ENCODE peak calls at places on chromosomes 4 and X, in four cellular contexts. One of them, this sample, is unnamed.

GRCh38 chr4:140931904-140932303 is 175.7 kb upstream of the TBC1D9 start:
- DNase-seq in HepG2: no peak
- DNase-seq in K562: no peak
- DNase-seq in GM12878: no peak
- DNase-seq in this sample: no peak

GRCh38 chr4:39502034-39502658 is 25.1 kb downstream of the UGDH start:
- DNase-seq in HepG2: no peak
- DNase-seq in K562: no peak
- DNase-seq in GM12878: no peak
- DNase-seq in this sample: no peak

GRCh38 chr4:185237185-185237584 is 27.8 kb downstream of the SNX25 start:
- DNase-seq in HepG2: no peak
- DNase-seq in K562: no peak
- DNase-seq in GM12878: no peak
- DNase-seq in this sample: no peak

GRCh38 chrX:109855501-109855900 is 122.4 kb upstream of the ACSL4 start:
- DNase-seq in HepG2: peak; percentile 63
- DNase-seq in K562: no peak
- DNase-seq in GM12878: no peak
- DNase-seq in this sample: no peak

GRCh38 chr4:37760840-37761239 is 65.6 kb upstream of the PGM2 start:
- DNase-seq in HepG2: no peak
- DNase-seq in K562: no peak
- DNase-seq in GM12878: no peak
- DNase-seq in this sample: no peak

GRCh38 chrX:133670394-133670793 is 255.1 kb upstream of the GPC4 start:
- DNase-seq in HepG2: no peak
- DNase-seq in K562: peak; percentile 40
- DNase-seq in GM12878: peak; percentile 1
- DNase-seq in this sample: no peak

GRCh38 chr4:38565271-38566199 is 98.5 kb upstream of the KLF3 start:
- DNase-seq in HepG2: no peak
- DNase-seq in K562: no peak
- DNase-seq in GM12878: no peak
- DNase-seq in this sample: no peak

GRCh38 chrX:17922303-17922702 is 61.2 kb upstream of the RAI2 start:
- DNase-seq in HepG2: no peak
- DNase-seq in K562: peak; percentile 6
- DNase-seq in GM12878: no peak
- DNase-seq in this sample: no peak

GRCh38 chr4:67087897-67088296 is 457.4 kb downstream of the CENPC start:
- DNase-seq in HepG2: peak; percentile 27
- DNase-seq in K562: peak; percentile 34
- DNase-seq in GM12878: no peak
- DNase-seq in this sample: peak; percentile 10

GRCh38 chr4:41081847-41082246 is 132.5 kb downstream of the APBB2 start:
- DNase-seq in HepG2: no peak
- DNase-seq in K562: no peak
- DNase-seq in GM12878: no peak
- DNase-seq in this sample: no peak

GRCh38 chr4:75916091-75916661 is 13.9 kb upstream of the PPEF2 start:
- DNase-seq in HepG2: peak; percentile 25
- DNase-seq in K562: peak; percentile 49
- DNase-seq in GM12878: no peak
- DNase-seq in this sample: no peak

GRCh38 chrX:129318375-129318774 is 204.9 kb downstream of the SMARCA1 start:
- DNase-seq in HepG2: peak; percentile 21
- DNase-seq in K562: no peak
- DNase-seq in GM12878: no peak
- DNase-seq in this sample: no peak

GRCh38 chr4:96736352-96736889 is 896.5 kb downstream of the PDHA2 start:
- DNase-seq in HepG2: no peak
- DNase-seq in K562: no peak
- DNase-seq in GM12878: no peak
- DNase-seq in this sample: no peak

GRCh38 chrX:134174859-134175258 is 62.1 kb upstream of the CCDC160 start:
- DNase-seq in HepG2: no peak
- DNase-seq in K562: no peak
- DNase-seq in GM12878: no peak
- DNase-seq in this sample: peak; percentile 54

GRCh38 chrX:1262369-1262768 is 6.2 kb upstream of the CSF2RA start:
- DNase-seq in HepG2: no peak
- DNase-seq in K562: no peak
- DNase-seq in GM12878: no peak
- DNase-seq in this sample: no peak

GRCh38 chr4:80071643-80072606 is 1.1 kb downstream of the ANTXR2 start:
- DNase-seq in HepG2: peak; percentile 6
- DNase-seq in K562: peak; percentile 36
- DNase-seq in GM12878: peak; percentile 30
- DNase-seq in this sample: peak; percentile 81

DNA sequence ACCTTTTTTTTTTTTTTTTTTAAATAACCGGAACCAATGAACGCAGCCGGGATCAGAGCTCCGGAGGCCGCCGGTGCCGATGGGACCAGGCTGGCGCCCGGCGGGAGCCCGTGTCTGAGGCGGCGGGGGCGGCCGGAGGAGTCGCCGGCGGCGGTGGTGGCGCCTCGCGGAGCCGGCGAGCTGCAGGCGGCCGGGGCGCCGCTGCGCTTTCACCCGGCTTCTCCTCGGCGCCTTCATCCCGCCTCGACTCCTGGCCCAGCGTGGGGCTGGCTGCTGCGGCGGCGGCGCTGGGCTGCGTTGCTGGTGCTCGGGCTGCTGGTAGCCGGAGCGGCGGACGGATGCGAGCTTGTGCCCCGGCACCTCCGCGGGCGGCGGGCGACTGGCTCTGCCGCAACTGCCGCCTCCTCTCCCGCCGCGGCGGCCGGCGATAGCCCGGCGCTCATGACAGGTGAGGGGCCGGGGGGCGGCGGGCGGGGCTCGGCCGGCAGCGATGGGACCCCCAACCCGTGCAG is 337 bp downstream of the STIM2 start:
- DNase-seq in HepG2: peak; percentile 10
- DNase-seq in K562: no peak
- DNase-seq in GM12878: no peak
- DNase-seq in this sample: peak; percentile 73
- H3K4me1 ChIP-seq in HepG2: peaks cover 55% of the 10 kb centered on the region
- H3K4me1 ChIP-seq in K562: peaks cover 13% of the 10 kb centered on the region
- H3K4me1 ChIP-seq in GM12878: peaks cover 20% of the 10 kb centered on the region
- H3K4me1 ChIP-seq in this sample: peaks cover 11% of the 10 kb centered on the region

GRCh38 chrX:45714864-45715263 is 514.2 kb upstream of the DIPK2B start:
- DNase-seq in HepG2: no peak
- DNase-seq in K562: no peak
- DNase-seq in GM12878: peak; percentile 7
- DNase-seq in this sample: no peak

GRCh38 chrX:45709381-45709780 is 508.7 kb upstream of the DIPK2B start:
- DNase-seq in HepG2: no peak
- DNase-seq in K562: no peak
- DNase-seq in GM12878: no peak
- DNase-seq in this sample: no peak

GRCh38 chrX:45712067-45712466 is 511.4 kb upstream of the DIPK2B start:
- DNase-seq in HepG2: no peak
- DNase-seq in K562: no peak
- DNase-seq in GM12878: no peak
- DNase-seq in this sample: no peak

GRCh38 chrX:45710081-45710801 is 509.6 kb upstream of the DIPK2B start:
- DNase-seq in HepG2: no peak
- DNase-seq in K562: no peak
- DNase-seq in GM12878: peak; percentile 69
- DNase-seq in this sample: no peak

DNA sequence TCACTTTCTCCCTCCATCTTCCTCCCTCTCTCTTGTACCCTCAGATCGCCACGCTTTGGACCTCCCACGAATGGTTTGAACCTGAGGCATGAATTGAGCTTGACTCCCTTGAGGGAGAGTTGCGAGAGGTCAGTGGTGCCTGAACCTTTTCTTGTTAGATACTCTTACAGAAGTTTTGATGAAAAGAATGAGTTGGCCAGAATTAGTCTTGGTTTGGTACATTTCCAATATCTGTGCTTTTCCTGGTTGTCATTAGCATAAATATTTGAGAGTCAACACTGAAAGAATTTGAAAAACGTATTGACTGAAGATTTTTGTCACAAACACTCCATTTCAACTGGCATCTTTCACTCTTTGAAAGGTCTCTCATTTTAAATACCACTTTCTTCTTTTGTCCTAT is 510.6 kb upstream of the DIPK2B start:
- DNase-seq in HepG2: no peak
- DNase-seq in K562: no peak
- DNase-seq in GM12878: no peak
- DNase-seq in this sample: no peak
- TF ChIP-seq JUND in HepG2: no peak
- TF ChIP-seq JUND in K562: no peak
- TF ChIP-seq JUND in GM12878: no peak
- TF ChIP-seq JUND in this sample: no peak

DNA sequence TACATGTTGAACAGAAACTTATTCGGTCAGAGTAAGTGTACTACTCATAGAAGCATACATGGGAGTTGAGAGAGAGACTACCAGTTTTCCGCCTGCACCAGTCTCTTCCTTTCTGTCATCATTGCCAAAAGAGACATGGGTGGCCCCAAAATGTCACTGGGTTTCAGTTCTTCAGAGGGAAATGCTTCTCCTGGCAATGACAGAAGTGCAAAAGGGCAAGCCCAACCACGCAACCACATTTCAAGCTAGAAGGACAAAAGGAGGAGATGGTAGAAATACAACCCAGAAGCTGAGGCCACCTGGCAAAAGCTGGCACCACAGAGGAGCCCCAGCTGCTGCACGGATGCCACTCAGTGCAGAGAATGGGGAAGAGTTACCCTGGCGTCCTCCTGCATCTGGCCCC is 320.1 kb downstream of the BCOR start:
- DNase-seq in HepG2: no peak
- DNase-seq in K562: no peak
- DNase-seq in GM12878: no peak
- DNase-seq in this sample: no peak
- TF ChIP-seq HDAC6 in HepG2: no peak
- TF ChIP-seq HDAC6 in K562: no peak
- TF ChIP-seq HDAC6 in GM12878: no peak
- TF ChIP-seq HDAC6 in this sample: no peak

GRCh38 chr4:8239661-8240060 is 29.9 kb upstream of the HTRA3 start:
- DNase-seq in HepG2: no peak
- DNase-seq in K562: no peak
- DNase-seq in GM12878: no peak
- DNase-seq in this sample: no peak
- H3K4me1 ChIP-seq in HepG2: peaks cover 42% of the 10 kb centered on the region
- H3K4me1 ChIP-seq in K562: peaks cover 6% of the 10 kb centered on the region
- H3K4me1 ChIP-seq in GM12878: peaks cover 3% of the 10 kb centered on the region
- H3K4me1 ChIP-seq in this sample: peaks cover 8% of the 10 kb centered on the region

DNA sequence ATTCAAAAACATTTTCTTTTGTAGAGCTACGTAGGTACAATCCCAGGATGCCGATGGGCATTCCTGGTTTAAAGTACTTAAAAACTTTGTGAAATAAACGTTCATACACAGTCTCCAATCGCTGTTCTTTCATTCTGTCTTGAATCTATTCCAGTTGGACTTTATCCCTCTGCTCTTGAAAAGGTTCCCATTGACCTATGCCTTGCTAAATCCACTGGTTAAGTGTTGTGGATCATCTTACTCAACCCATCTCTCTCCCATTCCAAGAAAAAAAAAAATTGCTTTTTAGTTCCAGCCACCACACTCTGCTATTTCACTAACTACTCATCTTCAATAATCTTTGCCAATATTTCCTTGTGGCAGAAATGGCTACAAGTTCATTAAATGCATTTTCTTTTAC is 542.3 kb upstream of the GRIA3 start:
- DNase-seq in HepG2: no peak
- DNase-seq in K562: no peak
- DNase-seq in GM12878: no peak
- DNase-seq in this sample: no peak
- TF ChIP-seq JUND in HepG2: no peak
- TF ChIP-seq JUND in K562: no peak
- TF ChIP-seq JUND in GM12878: no peak
- TF ChIP-seq JUND in this sample: no peak